ENCODE peak calls at places on chromosome 6, in ten cellular contexts. P is activated CD4-positive, alpha-beta T cell treated with anti-CD3 and anti-CD28 coated beads, Interleukin-2, amount 50 U/mL, for 24 hours; T is cardiac muscle cell; N is substantia nigra; X is NCI-H1092 treated with DMSO at 0.1 percent for 48 hours; I is NCI-H1694 treated with DMSO at 0.1 percent for 48 hours; D is stimulated activated CD4-positive, alpha-beta T cell treated with anti-CD3 and anti-CD28 coated beads, Interleukin-1b, Interleukin-23, amount 100 ng/mL, for 4 hours; F is GM04504; U is DMS153; E is activated CD4-positive, CD25-positive, alpha-beta regulatory T cell treated with anti-CD3 and anti-CD28 coated beads, Interleukin-2, amount 50 U/mL, for 72 hours. G is an unnamed sample.

GRCh38 chr6:2378891-2379652 is 133.7 kb upstream of the GMDS start:
- DNase-seq in P (no peak), T (no peak), N (no peak), X (no peak), I (no peak), D (no peak), F (peak), U (no peak), E (no peak), G (no peak)

GRCh38 chr6:6600865-6601264 is 12.3 kb downstream of the LY86 start:
- DNase-seq in P (no peak), T (no peak), N (no peak), X (no peak), I (no peak), D (no peak), F (no peak), U (no peak), E (no peak), G (no peak)

GRCh38 chr6:44738652-44739141 is 351.2 kb downstream of the CDC5L start:
- DNase-seq in P (no peak), T (peak), N (no peak), X (no peak), I (no peak), D (no peak), F (peak), U (no peak), E (no peak), G (no peak)

GRCh38 chr6:168851460-168852103 is 402.1 kb downstream of the THBS2 start:
- DNase-seq in P (no peak), T (no peak), N (no peak), X (peak), I (no peak), D (no peak), F (no peak), U (no peak), E (no peak), G (no peak)

GRCh38 chr6:115969930-115970273 is 90.8 kb downstream of the FRK start:
- DNase-seq in P (no peak), T (no peak), N (no peak), X (no peak), I (no peak), D (no peak), F (no peak), U (no peak), E (no peak), G (no peak)

GRCh38 chr6:145863988-145864616 is 49.5 kb upstream of the FBXO30 start:
- DNase-seq in P (no peak), T (no peak), N (no peak), X (no peak), I (no peak), D (no peak), F (no peak), U (no peak), E (no peak), G (no peak)

GRCh38 chr6:163709693-163710092 is 295.2 kb downstream of the QKI start:
- DNase-seq in P (no peak), T (no peak), N (no peak), X (no peak), I (no peak), D (no peak), F (no peak), U (no peak), E (no peak), G (no peak)

GRCh38 chr6:48766349-48766748 is 655.4 kb upstream of the PTCHD4 start:
- DNase-seq in P (no peak), T (no peak), N (no peak), X (no peak), I (no peak), D (no peak), F (no peak), U (no peak), E (no peak), G (no peak)

GRCh38 chr6:90295854-90296345 is 743 bp downstream of the BACH2 start:
- DNase-seq in P (peak), T (peak), N (peak), X (peak), I (peak), D (peak), F (no peak), U (peak), E (peak), G (peak)

GRCh38 chr6:149012040-149012545 is 265.3 kb downstream of the UST start:
- DNase-seq in P (no peak), T (no peak), N (no peak), X (no peak), I (no peak), D (no peak), F (peak), U (no peak), E (no peak), G (no peak)

GRCh38 chr6:27260836-27261375 is 13.4 kb downstream of the PRSS16 start:
- DNase-seq in P (no peak), T (no peak), N (no peak), X (no peak), I (no peak), D (no peak), F (no peak), U (no peak), E (no peak), G (no peak)

GRCh38 chr6:95574811-95575210 is 2.5 kb upstream of the MANEA start:
- DNase-seq in P (no peak), T (no peak), N (no peak), X (no peak), I (no peak), D (no peak), F (no peak), U (peak), E (no peak), G (no peak)

GRCh38 chr6:94026575-94026974 is 607.2 kb upstream of the EPHA7 start:
- DNase-seq in P (no peak), T (no peak), N (no peak), X (no peak), I (no peak), D (no peak), F (no peak), U (no peak), E (no peak), G (no peak)

GRCh38 chr6:4323322-4323721 is 187.9 kb upstream of the ECI2 start:
- DNase-seq in P (no peak), T (no peak), N (no peak), X (no peak), I (no peak), D (no peak), F (no peak), U (no peak), E (no peak), G (no peak)

GRCh38 chr6:53236241-53236640 is 87.6 kb upstream of the GCM1 start:
- DNase-seq in P (no peak), T (no peak), N (no peak), X (no peak), I (no peak), D (no peak), F (no peak), U (no peak), E (no peak), G (no peak)

GRCh38 chr6:135423649-135424128 is 73.9 kb downstream of the AHI1 start:
- DNase-seq in P (no peak), T (peak), N (no peak), X (peak), I (peak), D (peak), F (peak), U (peak), E (no peak), G (peak)

GRCh38 chr6:37535701-37536461 is 36.2 kb upstream of the CCDC167 start:
- DNase-seq in P (no peak), T (peak), N (no peak), X (peak), I (peak), D (no peak), F (no peak), U (peak), E (no peak), G (no peak)

GRCh38 chr6:22631101-22631500 is 61.7 kb downstream of the HDGFL1 start:
- DNase-seq in P (no peak), T (no peak), N (no peak), X (no peak), I (no peak), D (no peak), F (no peak), U (no peak), E (no peak), G (no peak)

GRCh38 chr6:37260063-37260843 is 2.3 kb upstream of the TMEM217 start:
- DNase-seq in P (no peak), T (no peak), N (no peak), X (no peak), I (no peak), D (no peak), F (no peak), U (no peak), E (no peak), G (no peak)

GRCh38 chr6:138372711-138373463 is 4.8 kb upstream of the SMIM28 start:
- DNase-seq in P (no peak), T (no peak), N (no peak), X (no peak), I (no peak), D (no peak), F (no peak), U (no peak), E (no peak), G (no peak)

GRCh38 chr6:53943410-53943809 is 148.6 kb downstream of the LRRC1 start:
- DNase-seq in P (no peak), T (no peak), N (peak), X (no peak), I (no peak), D (no peak), F (no peak), U (no peak), E (no peak), G (no peak)

GRCh38 chr6:34272022-34272926 is 23.5 kb upstream of the SMIM29 start:
- DNase-seq in P (no peak), T (no peak), N (no peak), X (no peak), I (no peak), D (no peak), F (no peak), U (no peak), E (no peak), G (no peak)

GRCh38 chr6:109595998-109596397 is 95.0 kb downstream of the AK9 start:
- DNase-seq in P (no peak), T (no peak), N (no peak), X (peak), I (no peak), D (no peak), F (peak), U (no peak), E (no peak), G (peak)

GRCh38 chr6:84466521-84466920 is 239.1 kb upstream of the CEP162 start:
- DNase-seq in P (no peak), T (no peak), N (no peak), X (no peak), I (no peak), D (no peak), F (peak), U (no peak), E (no peak), G (no peak)

GRCh38 chr6:42372699-42373098 is 79.0 kb downstream of the TRERF1 start:
- DNase-seq in P (no peak), T (no peak), N (no peak), X (no peak), I (no peak), D (no peak), F (no peak), U (no peak), E (no peak), G (no peak)

GRCh38 chr6:1254326-1254725 is 57.6 kb upstream of the FOXQ1 start:
- DNase-seq in P (no peak), T (no peak), N (no peak), X (no peak), I (no peak), D (no peak), F (no peak), U (no peak), E (no peak), G (no peak)

GRCh38 chr6:135474362-135474761 is 23.2 kb downstream of the AHI1 start:
- DNase-seq in P (no peak), T (no peak), N (no peak), X (no peak), I (no peak), D (no peak), F (no peak), U (no peak), E (no peak), G (no peak)

GRCh38 chr6:40343887-40344565 is 243.1 kb downstream of the LRFN2 start:
- DNase-seq in P (no peak), T (no peak), N (no peak), X (no peak), I (no peak), D (no peak), F (no peak), U (no peak), E (no peak), G (no peak)

GRCh38 chr6:132132420-132132819 is 181.2 kb upstream of the CCN2 start:
- DNase-seq in P (no peak), T (peak), N (no peak), X (no peak), I (no peak), D (no peak), F (no peak), U (no peak), E (no peak), G (no peak)

GRCh38 chr6:41505084-41506049 is 40.8 kb upstream of the FOXP4 start:
- DNase-seq in P (no peak), T (peak), N (peak), X (no peak), I (no peak), D (no peak), F (peak), U (no peak), E (no peak), G (no peak)

GRCh38 chr6:98416027-98416426 is 418.3 kb upstream of the POU3F2 start:
- DNase-seq in P (no peak), T (no peak), N (peak), X (no peak), I (peak), D (no peak), F (no peak), U (no peak), E (no peak), G (no peak)

GRCh38 chr6:125966569-125966968 is 10.0 kb downstream of the HINT3 start:
- DNase-seq in P (no peak), T (no peak), N (no peak), X (no peak), I (no peak), D (no peak), F (no peak), U (no peak), E (no peak), G (no peak)

GRCh38 chr6:104306206-104306605 is 553.5 kb downstream of the HACE1 start:
- DNase-seq in P (no peak), T (no peak), N (no peak), X (no peak), I (no peak), D (no peak), F (no peak), U (no peak), E (no peak), G (no peak)

GRCh38 chr6:141598487-141598886 is 534.2 kb upstream of the GJE1 start:
- DNase-seq in P (no peak), T (no peak), N (no peak), X (no peak), I (no peak), D (no peak), F (no peak), U (no peak), E (no peak), G (no peak)

G was measured in SHP77.